ENCODE peak calls at places on chromosome 14, in nine cellular contexts. X is left lung, M is lower leg skin, B is fibroblast of mammary gland, Q is right cardiac atrium, O is small intestine, E is fibroblast of lung, I is foreskin fibroblast, H is AG09309. N is an unnamed sample.

GRCh38 chr14:50395448-50395847 is 1.2 kb downstream of the CDKL1 start:
- DNase-seq in X (no peak), M (peak; percentile 88), B (peak; percentile 42), Q (no peak), O (peak; percentile 38), E (no peak), I (no peak), H (no peak), N (no peak)

GRCh38 chr14:96479435-96480146 is 22.6 kb upstream of the PAPOLA start:
- DNase-seq in X (no peak), M (no peak), B (no peak), Q (no peak), O (no peak), E (no peak), I (no peak), H (no peak), N (no peak)

GRCh38 chr14:105931808-105932483 is 405.6 kb downstream of the TMEM121 start:
- DNase-seq in X (peak; percentile 10), M (peak; percentile 37), B (no peak), Q (no peak), O (no peak), E (no peak), I (no peak), H (no peak), N (no peak)

GRCh38 chr14:76577837-76578236 is 183.4 kb upstream of the VASH1 start:
- DNase-seq in X (no peak), M (no peak), B (no peak), Q (no peak), O (no peak), E (no peak), I (no peak), H (no peak), N (no peak)

GRCh38 chr14:58941666-58942065 is 246.8 kb upstream of the DAAM1 start:
- DNase-seq in X (no peak), M (no peak), B (no peak), Q (no peak), O (no peak), E (peak; percentile 84), I (no peak), H (no peak), N (no peak)

GRCh38 chr14:55077691-55078151 is 26.3 kb downstream of the MAPK1IP1L start:
- DNase-seq in X (peak; percentile 67), M (no peak), B (peak; percentile 61), Q (peak; percentile 24), O (peak; percentile 98), E (peak; percentile 64), I (no peak), H (no peak), N (peak; percentile 47)

GRCh38 chr14:105878125-105878524 is 351.7 kb downstream of the TMEM121 start:
- DNase-seq in X (peak; percentile 11), M (peak; percentile 74), B (no peak), Q (no peak), O (no peak), E (no peak), I (no peak), H (no peak), N (no peak)

GRCh38 chr14:106812788-106813476 is 1286.5 kb downstream of the TMEM121 start:
- DNase-seq in X (no peak), M (peak; percentile 80), B (no peak), Q (no peak), O (no peak), E (no peak), I (no peak), H (no peak), N (no peak)

GRCh38 chr14:97851438-97851995 is 1054.3 kb downstream of the VRK1 start:
- DNase-seq in X (no peak), M (no peak), B (no peak), Q (no peak), O (no peak), E (no peak), I (no peak), H (no peak), N (no peak)

GRCh38 chr14:53228966-53229365 is 75.8 kb upstream of the DDHD1 start:
- DNase-seq in X (no peak), M (no peak), B (no peak), Q (no peak), O (no peak), E (no peak), I (no peak), H (no peak), N (no peak)

GRCh38 chr14:103071544-103072251 is 12.3 kb upstream of the LBHD2 start:
- DNase-seq in X (peak; percentile 39), M (no peak), B (no peak), Q (peak; percentile 61), O (no peak), E (no peak), I (no peak), H (no peak), N (no peak)

GRCh38 chr14:60777856-60778578 is 43.5 kb downstream of the MNAT1 start:
- DNase-seq in X (no peak), M (no peak), B (peak; percentile 93), Q (no peak), O (no peak), E (peak; percentile 97), I (peak; percentile 94), H (peak; percentile 87), N (peak; percentile 76)

GRCh38 chr14:82872494-82872893 is 1338.8 kb upstream of the SEL1L start:
- DNase-seq in X (no peak), M (no peak), B (no peak), Q (no peak), O (no peak), E (no peak), I (no peak), H (no peak), N (no peak)

GRCh38 chr14:60092516-60092915 is 793 bp downstream of the PCNX4 start:
- DNase-seq in X (no peak), M (no peak), B (peak; percentile 52), Q (no peak), O (peak; percentile 42), E (peak; percentile 57), I (peak; percentile 49), H (no peak), N (no peak)

GRCh38 chr14:51454351-51454750 is 197.4 kb upstream of the FRMD6 start:
- DNase-seq in X (no peak), M (no peak), B (no peak), Q (no peak), O (no peak), E (no peak), I (no peak), H (no peak), N (no peak)

DNA sequence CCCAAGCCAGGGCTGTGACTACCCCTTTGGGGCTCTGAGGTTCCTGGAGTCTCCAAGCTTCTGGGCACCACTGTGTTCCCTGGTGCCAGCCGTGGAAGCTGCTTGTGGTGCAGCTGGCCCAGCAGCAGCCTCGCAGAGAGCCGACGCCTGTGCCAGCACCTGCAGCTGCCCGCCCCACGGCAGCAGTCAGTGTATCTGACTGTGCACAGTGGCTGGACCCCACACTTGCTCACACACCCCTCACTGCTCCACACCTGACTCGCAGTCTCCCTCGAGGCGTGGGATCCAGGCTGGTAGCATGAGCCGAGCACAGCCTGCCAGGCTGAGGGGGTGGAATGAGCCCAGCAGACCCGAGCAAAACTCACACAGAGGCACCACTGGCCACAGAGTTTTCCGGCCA is 325.2 kb downstream of the PCNX1 start:
- DNase-seq in X (no peak), M (peak; percentile 70), B (no peak), Q (no peak), O (no peak), E (no peak), I (no peak), H (no peak), N (no peak)
- H3K4me3 ChIP-seq in X (no peak overlapping the region), M (no peak overlapping the region), B (no peak overlapping the region), Q (no peak overlapping the region), O (no peak overlapping the region), E (no peak overlapping the region), I (no peak overlapping the region), H (no peak overlapping the region), N (no peak overlapping the region)

DNA sequence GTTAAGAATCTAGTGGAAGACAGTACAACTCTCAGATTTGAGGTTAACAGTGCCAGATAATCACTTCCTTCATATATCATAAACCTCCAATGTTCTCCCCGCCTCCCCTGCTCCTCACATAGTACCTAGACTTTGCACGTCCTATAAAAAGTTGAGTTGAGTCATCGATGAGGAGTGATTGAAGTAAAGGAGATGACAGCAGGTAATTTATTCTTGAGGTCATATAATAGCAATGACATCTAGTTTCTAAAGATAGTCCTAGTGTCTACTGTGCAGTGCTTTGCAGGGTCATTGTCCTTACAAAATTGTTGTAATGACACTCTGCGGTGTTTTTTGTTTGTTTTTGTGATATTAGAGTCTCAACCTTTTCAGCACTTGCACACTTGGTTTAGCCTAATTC is 510.5 kb upstream of the LRFN5 start:
- DNase-seq in X (no peak), M (no peak), B (no peak), Q (no peak), O (no peak), E (no peak), I (no peak), H (no peak), N (no peak)
- H3K4me3 ChIP-seq in X (no peak overlapping the region), M (no peak overlapping the region), B (no peak overlapping the region), Q (no peak overlapping the region), O (no peak overlapping the region), E (no peak overlapping the region), I (no peak overlapping the region), H (no peak overlapping the region), N (no peak overlapping the region)

GRCh38 chr14:68823434-68824206 is 30.8 kb upstream of the ZFP36L1 start:
- DNase-seq in X (no peak), M (no peak), B (no peak), Q (no peak), O (no peak), E (no peak), I (no peak), H (no peak), N (no peak)

GRCh38 chr14:68822964-68823363 is 30.1 kb upstream of the ZFP36L1 start:
- DNase-seq in X (no peak), M (no peak), B (no peak), Q (no peak), O (no peak), E (no peak), I (no peak), H (no peak), N (no peak)

GRCh38 chr14:68824207-68824516 is 31.3 kb upstream of the ZFP36L1 start:
- DNase-seq in X (no peak), M (no peak), B (no peak), Q (no peak), O (no peak), E (no peak), I (no peak), H (no peak), N (no peak)

GRCh38 chr14:68825729-68826128 is 32.9 kb upstream of the ZFP36L1 start:
- DNase-seq in X (no peak), M (no peak), B (no peak), Q (no peak), O (peak; percentile 83), E (no peak), I (no peak), H (no peak), N (no peak)

GRCh38 chr14:68824517-68825347 is 31.9 kb upstream of the ZFP36L1 start:
- DNase-seq in X (peak; percentile 85), M (peak; percentile 96), B (peak; percentile 79), Q (peak; percentile 91), O (peak; percentile 65), E (peak; percentile 61), I (peak; percentile 82), H (no peak), N (no peak)
- H3K4me3 ChIP-seq in X (no peak overlapping the region), M (no peak overlapping the region), B (no peak overlapping the region), Q (no peak overlapping the region), O (no peak overlapping the region), E (no peak overlapping the region), I (no peak overlapping the region), H (no peak overlapping the region), N (no peak overlapping the region)

DNA sequence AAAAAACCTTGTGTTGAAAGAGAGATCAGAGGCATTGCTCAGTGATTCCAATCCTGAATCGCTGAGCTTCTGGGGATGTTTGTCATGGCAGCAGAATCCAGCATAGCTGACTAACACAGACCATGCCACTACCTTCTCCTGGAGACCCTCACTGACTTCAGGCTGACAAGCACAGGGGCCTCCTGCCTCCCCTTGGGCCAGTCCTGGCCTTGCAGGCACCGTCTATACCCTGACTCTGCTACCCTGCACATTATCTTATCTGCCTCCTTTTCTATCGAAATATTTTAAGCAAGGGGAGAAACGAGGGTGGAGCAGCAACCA is 139.8 kb downstream of the KIF26A start:
- DNase-seq in X (no peak), M (no peak), B (no peak), Q (no peak), O (no peak), E (no peak), I (no peak), H (no peak), N (no peak)
- H3K4me3 ChIP-seq in X (no peak overlapping the region), M (no peak overlapping the region), B (no peak overlapping the region), Q (no peak overlapping the region), O (no peak overlapping the region), E (no peak overlapping the region), I (no peak overlapping the region), H (no peak overlapping the region), N (no peak overlapping the region)